ENCODE peak calls at places on chromosomes 7 and 10, in five cellular contexts. E is choroid plexus epithelial cell, R is GM12878, C is cardiac muscle cell, U is transverse colon. G is an unnamed sample.

GRCh38 chr7:105218939-105219770 is 169.6 kb downstream of the SRPK2 start:
- DNase-seq in E (no peak), R (no peak), C (no peak), U (no peak), G (no peak)

GRCh38 chr10:68543004-68543918 is 15.9 kb upstream of the SLC25A16 start:
- DNase-seq in E (peak), R (no peak), C (peak), U (no peak), G (peak)

GRCh38 chr7:107932851-107933250 is 41.9 kb downstream of the DLD start:
- DNase-seq in E (no peak), R (no peak), C (no peak), U (no peak), G (no peak)

GRCh38 chr10:117896517-117896916 is 150.2 kb downstream of the RAB11FIP2 start:
- DNase-seq in E (no peak), R (no peak), C (no peak), U (no peak), G (peak)

GRCh38 chr7:75916685-75917634 is 2.0 kb downstream of the POR start:
- DNase-seq in E (no peak), R (no peak), C (no peak), U (no peak), G (no peak)

GRCh38 chr7:147525295-147525694 is 1065.3 kb upstream of the C7orf33 start:
- DNase-seq in E (no peak), R (no peak), C (no peak), U (no peak), G (no peak)

GRCh38 chr7:2720024-2720423 is 32.0 kb downstream of the AMZ1 start:
- DNase-seq in E (no peak), R (no peak), C (no peak), U (no peak), G (no peak)

GRCh38 chr7:1400351-1400750 is 58.9 kb downstream of the MICALL2 start:
- DNase-seq in E (no peak), R (no peak), C (no peak), U (no peak), G (no peak)

GRCh38 chr10:89309646-89310045 is 7.8 kb downstream of the IFIT2 start:
- DNase-seq in E (no peak), R (no peak), C (no peak), U (no peak), G (no peak)

GRCh38 chr10:81040947-81041346 is 503.2 kb downstream of the SH2D4B start:
- DNase-seq in E (no peak), R (no peak), C (no peak), U (no peak), G (no peak)

GRCh38 chr7:47792521-47793121 is 155.6 kb downstream of the PKD1L1 start:
- DNase-seq in E (peak), R (no peak), C (peak), U (no peak), G (peak)

DNA sequence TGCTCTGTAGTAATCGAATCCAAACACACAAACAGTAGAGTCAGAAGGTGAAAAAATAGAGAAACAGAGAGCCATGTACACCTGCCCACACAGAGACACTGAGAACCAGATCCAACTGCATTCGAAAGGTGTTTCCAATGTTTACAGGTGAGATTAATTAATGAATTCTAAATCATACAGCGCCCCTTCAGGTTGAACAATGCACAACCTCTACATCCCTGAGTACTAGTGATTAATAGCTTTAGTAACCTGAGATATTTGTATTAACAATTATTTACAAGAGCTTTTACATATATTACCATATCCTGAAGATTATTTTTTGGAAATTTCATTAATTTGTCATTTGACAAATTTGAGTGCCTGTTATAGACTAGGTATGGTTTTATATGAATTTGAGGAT is 7.6 kb upstream of the MRC1 start:
- DNase-seq in E (no peak), R (no peak), C (no peak), U (no peak), G (no peak)
- TF ChIP-seq CTCF in E (peak), R (peak), C (no peak), U (no peak), G (peak)

GRCh38 chr10:71739368-71739900 is 19.9 kb upstream of the C10orf105 start:
- DNase-seq in E (no peak), R (no peak), C (no peak), U (no peak), G (no peak)

GRCh38 chr10:71736570-71737355 is 17.2 kb upstream of the C10orf105 start:
- DNase-seq in E (peak), R (no peak), C (no peak), U (peak), G (no peak)

GRCh38 chr10:71734797-71735196 is 15.2 kb upstream of the C10orf105 start:
- DNase-seq in E (no peak), R (no peak), C (no peak), U (no peak), G (no peak)

GRCh38 chr10:71737356-71738172 is 18.0 kb upstream of the C10orf105 start:
- DNase-seq in E (no peak), R (no peak), C (no peak), U (no peak), G (no peak)

GRCh38 chr10:71735709-71736569 is 16.4 kb upstream of the C10orf105 start:
- DNase-seq in E (no peak), R (no peak), C (no peak), U (peak), G (peak)
- H3K4me3 ChIP-seq in E (no peak), R (no peak), C (no peak), U (no peak), G (no peak)

GRCh38 chr7:50801907-50802306 is 19.2 kb upstream of the GRB10 start:
- DNase-seq in E (no peak), R (no peak), C (no peak), U (no peak), G (no peak)
- TF ChIP-seq CTCF in E (peak), R (no peak), C (no peak), U (no peak), G (no peak)

GRCh38 chr7:97004931-97005763 is at the start of gene DLX6:
- DNase-seq in E (no peak), R (no peak), C (peak), U (peak), G (peak)
- H3K4me3 ChIP-seq in E (peak), R (no peak), C (peak), U (peak), G (peak)